ENCODE peak calls at places on chromosomes 2 and 18, in ten cellular contexts. One of them, this sample, is unnamed.
A peak's percentile ranks its signal among the peaks of the same experiment; 100 is the strongest.

GRCh38 chr2:30675758-30676157 is 131.5 kb downstream of the CAPN13 start:
- DNase-seq in HFFc6: no peak
- DNase-seq in memory B cell: no peak
- DNase-seq in heart left ventricle: no peak
- DNase-seq in central memory CD8-positive, alpha-beta T cell: no peak
- DNase-seq in H4: no peak
- DNase-seq in T-helper 1 cell: no peak
- DNase-seq in ELR: peak; percentile 32
- DNase-seq in NB4: no peak
- DNase-seq in NCI-H1105: no peak
- DNase-seq in this sample: peak; percentile 8

GRCh38 chr2:104774631-104775030 is 79.3 kb upstream of the POU3F3 start:
- DNase-seq in H4: no peak
- DNase-seq in ELR: no peak
- DNase-seq in NCI-H1105: no peak
- DNase-seq in heart left ventricle: no peak
- DNase-seq in memory B cell: no peak
- DNase-seq in NB4: no peak
- DNase-seq in T-helper 1 cell: no peak
- DNase-seq in central memory CD8-positive, alpha-beta T cell: no peak
- DNase-seq in HFFc6: no peak
- DNase-seq in this sample: no peak

GRCh38 chr2:70936165-70936978 is 672 bp downstream of the ATP6V1B1 start:
- DNase-seq in NB4: no peak
- DNase-seq in memory B cell: no peak
- DNase-seq in T-helper 1 cell: no peak
- DNase-seq in ELR: no peak
- DNase-seq in HFFc6: no peak
- DNase-seq in H4: no peak
- DNase-seq in central memory CD8-positive, alpha-beta T cell: no peak
- DNase-seq in heart left ventricle: no peak
- DNase-seq in NCI-H1105: no peak
- DNase-seq in this sample: peak; percentile 60

GRCh38 chr2:136639651-136640050 is 125.7 kb upstream of the THSD7B start:
- DNase-seq in NB4: no peak
- DNase-seq in memory B cell: no peak
- DNase-seq in T-helper 1 cell: no peak
- DNase-seq in central memory CD8-positive, alpha-beta T cell: no peak
- DNase-seq in ELR: no peak
- DNase-seq in heart left ventricle: no peak
- DNase-seq in H4: no peak
- DNase-seq in NCI-H1105: no peak
- DNase-seq in HFFc6: no peak
- DNase-seq in this sample: no peak

GRCh38 chr2:197673606-197674005 is 1.8 kb downstream of the RFTN2 start:
- DNase-seq in memory B cell: no peak
- DNase-seq in NCI-H1105: no peak
- DNase-seq in ELR: no peak
- DNase-seq in HFFc6: no peak
- DNase-seq in H4: no peak
- DNase-seq in central memory CD8-positive, alpha-beta T cell: no peak
- DNase-seq in NB4: no peak
- DNase-seq in heart left ventricle: no peak
- DNase-seq in T-helper 1 cell: no peak
- DNase-seq in this sample: no peak

GRCh38 chr18:79926715-79927596 is 24.5 kb downstream of the SLC66A2 start:
- DNase-seq in heart left ventricle: no peak
- DNase-seq in HFFc6: no peak
- DNase-seq in NCI-H1105: no peak
- DNase-seq in H4: no peak
- DNase-seq in ELR: no peak
- DNase-seq in NB4: no peak
- DNase-seq in T-helper 1 cell: no peak
- DNase-seq in central memory CD8-positive, alpha-beta T cell: peak; percentile 11
- DNase-seq in memory B cell: no peak
- DNase-seq in this sample: peak; percentile 64

GRCh38 chr2:150889141-150889540 is 372.5 kb downstream of the RBM43 start:
- DNase-seq in heart left ventricle: no peak
- DNase-seq in NCI-H1105: no peak
- DNase-seq in ELR: peak; percentile 88
- DNase-seq in H4: no peak
- DNase-seq in memory B cell: no peak
- DNase-seq in NB4: no peak
- DNase-seq in T-helper 1 cell: no peak
- DNase-seq in HFFc6: peak; percentile 82
- DNase-seq in central memory CD8-positive, alpha-beta T cell: no peak
- DNase-seq in this sample: no peak

GRCh38 chr18:24190590-24190989 is 51.7 kb downstream of the CABYR start:
- DNase-seq in H4: no peak
- DNase-seq in NB4: no peak
- DNase-seq in T-helper 1 cell: no peak
- DNase-seq in central memory CD8-positive, alpha-beta T cell: no peak
- DNase-seq in heart left ventricle: no peak
- DNase-seq in memory B cell: no peak
- DNase-seq in ELR: no peak
- DNase-seq in HFFc6: no peak
- DNase-seq in NCI-H1105: no peak
- DNase-seq in this sample: no peak

GRCh38 chr2:7430869-7431641 is 513.8 kb downstream of the RNF144A start:
- DNase-seq in ELR: no peak
- DNase-seq in central memory CD8-positive, alpha-beta T cell: no peak
- DNase-seq in HFFc6: no peak
- DNase-seq in memory B cell: no peak
- DNase-seq in H4: no peak
- DNase-seq in NCI-H1105: no peak
- DNase-seq in T-helper 1 cell: no peak
- DNase-seq in heart left ventricle: peak; percentile 55
- DNase-seq in NB4: peak; percentile 85
- DNase-seq in this sample: no peak

GRCh38 chr2:227115761-227116160 is 48.2 kb downstream of the COL4A4 start:
- DNase-seq in heart left ventricle: no peak
- DNase-seq in H4: no peak
- DNase-seq in central memory CD8-positive, alpha-beta T cell: no peak
- DNase-seq in HFFc6: peak; percentile 16
- DNase-seq in NB4: no peak
- DNase-seq in memory B cell: no peak
- DNase-seq in T-helper 1 cell: no peak
- DNase-seq in ELR: no peak
- DNase-seq in NCI-H1105: no peak
- DNase-seq in this sample: no peak

GRCh38 chr2:20513946-20514345 is 67.1 kb downstream of the RHOB start:
- DNase-seq in HFFc6: no peak
- DNase-seq in ELR: no peak
- DNase-seq in central memory CD8-positive, alpha-beta T cell: no peak
- DNase-seq in NB4: no peak
- DNase-seq in T-helper 1 cell: no peak
- DNase-seq in memory B cell: no peak
- DNase-seq in NCI-H1105: no peak
- DNase-seq in H4: no peak
- DNase-seq in heart left ventricle: no peak
- DNase-seq in this sample: no peak

GRCh38 chr2:17303496-17303895 is 214.7 kb downstream of the RAD51AP2 start:
- DNase-seq in H4: peak; percentile 4
- DNase-seq in HFFc6: no peak
- DNase-seq in T-helper 1 cell: no peak
- DNase-seq in ELR: peak; percentile 42
- DNase-seq in central memory CD8-positive, alpha-beta T cell: no peak
- DNase-seq in memory B cell: no peak
- DNase-seq in heart left ventricle: no peak
- DNase-seq in NB4: no peak
- DNase-seq in NCI-H1105: no peak
- DNase-seq in this sample: no peak

GRCh38 chr18:76467371-76468190 is 27.5 kb downstream of the ZNF516 start:
- DNase-seq in T-helper 1 cell: no peak
- DNase-seq in ELR: no peak
- DNase-seq in H4: no peak
- DNase-seq in central memory CD8-positive, alpha-beta T cell: no peak
- DNase-seq in NCI-H1105: no peak
- DNase-seq in heart left ventricle: no peak
- DNase-seq in HFFc6: no peak
- DNase-seq in memory B cell: no peak
- DNase-seq in NB4: peak; percentile 95
- DNase-seq in this sample: peak; percentile 60

GRCh38 chr18:66872277-66872676 is 268.4 kb upstream of the CDH19 start:
- DNase-seq in NCI-H1105: peak; percentile 28
- DNase-seq in heart left ventricle: no peak
- DNase-seq in H4: peak; percentile 30
- DNase-seq in memory B cell: no peak
- DNase-seq in NB4: peak; percentile 17
- DNase-seq in ELR: peak; percentile 11
- DNase-seq in T-helper 1 cell: no peak
- DNase-seq in central memory CD8-positive, alpha-beta T cell: no peak
- DNase-seq in HFFc6: no peak
- DNase-seq in this sample: no peak

GRCh38 chr2:199471443-199472057 is 13.8 kb upstream of the SATB2 start:
- DNase-seq in ELR: peak; percentile 82
- DNase-seq in NB4: peak; percentile 86
- DNase-seq in H4: no peak
- DNase-seq in HFFc6: peak; percentile 9
- DNase-seq in heart left ventricle: peak; percentile 54
- DNase-seq in memory B cell: no peak
- DNase-seq in central memory CD8-positive, alpha-beta T cell: no peak
- DNase-seq in T-helper 1 cell: no peak
- DNase-seq in NCI-H1105: no peak
- DNase-seq in this sample: peak; percentile 85

GRCh38 chr18:63697261-63697660 is 5.5 kb upstream of the SERPINB11 start:
- DNase-seq in H4: no peak
- DNase-seq in central memory CD8-positive, alpha-beta T cell: no peak
- DNase-seq in HFFc6: peak; percentile 69
- DNase-seq in heart left ventricle: no peak
- DNase-seq in NB4: no peak
- DNase-seq in NCI-H1105: no peak
- DNase-seq in memory B cell: no peak
- DNase-seq in ELR: peak; percentile 37
- DNase-seq in T-helper 1 cell: no peak
- DNase-seq in this sample: no peak

GRCh38 chr2:95025406-95026319 is at the start of gene MAL:
- DNase-seq in ELR: no peak
- DNase-seq in NB4: no peak
- DNase-seq in memory B cell: no peak
- DNase-seq in HFFc6: no peak
- DNase-seq in NCI-H1105: peak; percentile 50
- DNase-seq in H4: no peak
- DNase-seq in T-helper 1 cell: peak; percentile 49
- DNase-seq in heart left ventricle: no peak
- DNase-seq in central memory CD8-positive, alpha-beta T cell: peak; percentile 16
- DNase-seq in this sample: no peak

GRCh38 chr2:185291035-185291647 is 447.5 kb upstream of the FSIP2 start:
- DNase-seq in ELR: peak; percentile 68
- DNase-seq in memory B cell: no peak
- DNase-seq in T-helper 1 cell: no peak
- DNase-seq in HFFc6: peak; percentile 9
- DNase-seq in H4: peak; percentile 63
- DNase-seq in NCI-H1105: no peak
- DNase-seq in heart left ventricle: peak; percentile 29
- DNase-seq in NB4: peak; percentile 67
- DNase-seq in central memory CD8-positive, alpha-beta T cell: no peak
- DNase-seq in this sample: no peak

GRCh38 chr2:62321890-62322289 is 126.0 kb downstream of the B3GNT2 start:
- DNase-seq in HFFc6: no peak
- DNase-seq in NB4: no peak
- DNase-seq in NCI-H1105: no peak
- DNase-seq in heart left ventricle: no peak
- DNase-seq in central memory CD8-positive, alpha-beta T cell: no peak
- DNase-seq in H4: no peak
- DNase-seq in ELR: no peak
- DNase-seq in T-helper 1 cell: no peak
- DNase-seq in memory B cell: no peak
- DNase-seq in this sample: no peak

GRCh38 chr2:213416832-213417231 is 132.6 kb downstream of the SPAG16 start:
- DNase-seq in memory B cell: no peak
- DNase-seq in ELR: no peak
- DNase-seq in NCI-H1105: no peak
- DNase-seq in heart left ventricle: no peak
- DNase-seq in HFFc6: no peak
- DNase-seq in central memory CD8-positive, alpha-beta T cell: no peak
- DNase-seq in H4: no peak
- DNase-seq in NB4: no peak
- DNase-seq in T-helper 1 cell: no peak
- DNase-seq in this sample: no peak

GRCh38 chr2:174492963-174493431 is 6.2 kb upstream of the GPR155 start:
- DNase-seq in NB4: peak; percentile 89
- DNase-seq in heart left ventricle: no peak
- DNase-seq in ELR: no peak
- DNase-seq in HFFc6: no peak
- DNase-seq in NCI-H1105: no peak
- DNase-seq in memory B cell: peak; percentile 61
- DNase-seq in T-helper 1 cell: peak; percentile 60
- DNase-seq in H4: no peak
- DNase-seq in central memory CD8-positive, alpha-beta T cell: peak; percentile 26
- DNase-seq in this sample: no peak

This sample was measured in type B pancreatic cell.